ENCODE peak calls at places on chromosomes 13 and 19, in five cellular contexts. H is Peyer's patch, W is breast epithelium, C is right cardiac atrium, J is BJ. R is an unnamed sample.

GRCh38 chr13:110965038-110965754 is 50.3 kb upstream of the ANKRD10 start:
- DNase-seq in H (no peak), C (no peak), W (no peak), J (peak), R (no peak)

GRCh38 chr19:37654118-37654517 is 1.1 kb downstream of the ZFP30 start:
- DNase-seq in H (no peak), J (no peak), W (no peak), C (no peak), R (peak)

GRCh38 chr19:36115453-36116343 is at the start of gene TBCB:
- DNase-seq in J (no peak), H (peak), W (peak), C (peak), R (no peak)

GRCh38 chr13:39815345-39816111 is 160.1 kb downstream of the COG6 start:
- DNase-seq in C (no peak), J (no peak), H (no peak), W (no peak), R (no peak)

GRCh38 chr19:7729831-7730285 is 2.1 kb downstream of the CLEC4G start:
- DNase-seq in H (no peak), J (no peak), W (no peak), C (no peak), R (no peak)

GRCh38 chr19:57648336-57649003 is 15.5 kb downstream of the ZNF211 start:
- DNase-seq in J (no peak), C (no peak), W (no peak), H (no peak), R (peak)

GRCh38 chr19:3389876-3390361 is 23.5 kb downstream of the NFIC start:
- DNase-seq in H (no peak), C (no peak), W (no peak), J (no peak), R (no peak)

GRCh38 chr19:40689339-40690049 is 957 bp downstream of the NUMBL start:
- DNase-seq in J (no peak), C (peak), W (no peak), H (peak), R (peak)

GRCh38 chr19:38527466-38528136 is 90.2 kb downstream of the MAP4K1 start:
- DNase-seq in C (no peak), H (no peak), W (no peak), J (no peak), R (peak)

GRCh38 chr19:8194528-8195275 is 14.5 kb upstream of the CERS4 start:
- DNase-seq in C (peak), J (no peak), H (peak), W (no peak), R (peak)

GRCh38 chr19:55441692-55442321 is 1.3 kb downstream of the SHISA7 start:
- DNase-seq in J (no peak), H (no peak), C (peak), W (no peak), R (no peak)

GRCh38 chr19:3656073-3656746 is 29.6 kb upstream of the CACTIN start:
- DNase-seq in C (peak), W (no peak), H (no peak), J (no peak), R (no peak)

GRCh38 chr13:94703721-94704314 is 8.5 kb downstream of the SOX21 start:
- DNase-seq in C (no peak), H (no peak), W (no peak), J (no peak), R (no peak)

GRCh38 chr13:85652536-85652935 is 146.7 kb downstream of the SLITRK6 start:
- DNase-seq in W (no peak), H (no peak), J (no peak), C (no peak), R (no peak)

GRCh38 chr19:33683881-33684549 is 62.3 kb downstream of the CHST8 start:
- DNase-seq in J (no peak), H (no peak), W (peak), C (no peak), R (no peak)

GRCh38 chr19:3620145-3620816 is 6.3 kb downstream of the CACTIN start:
- DNase-seq in J (no peak), W (no peak), H (no peak), C (peak), R (no peak)

GRCh38 chr13:50243926-50244325 is 228.7 kb downstream of the KCNRG start:
- DNase-seq in W (no peak), H (no peak), C (no peak), J (no peak), R (no peak)

GRCh38 chr19:40806385-40807146 is 7.6 kb downstream of the EGLN2 start:
- DNase-seq in H (peak), W (peak), J (peak), C (peak), R (peak)

GRCh38 chr19:29329460-29330134 is 116.6 kb upstream of the UQCRFS1 start:
- DNase-seq in J (no peak), H (no peak), W (no peak), C (no peak), R (peak)

GRCh38 chr13:101785858-101786257 is 333.4 kb downstream of the ITGBL1 start:
- DNase-seq in J (no peak), W (no peak), C (no peak), H (no peak), R (peak)

GRCh38 chr19:29308977-29309520 is 96.1 kb upstream of the UQCRFS1 start:
- DNase-seq in C (no peak), W (no peak), H (no peak), J (no peak), R (no peak)

GRCh38 chr19:5515737-5516136 is 52.0 kb downstream of the TINCR start:
- DNase-seq in W (no peak), H (no peak), C (no peak), J (no peak), R (no peak)

GRCh38 chr13:99905814-99906213 is 65.8 kb downstream of the ZIC5 start:
- DNase-seq in W (no peak), J (no peak), H (no peak), C (no peak), R (no peak)

GRCh38 chr19:57978586-57979289 is 4.4 kb upstream of the C19orf18 start:
- DNase-seq in H (no peak), C (no peak), J (no peak), W (no peak), R (no peak)

GRCh38 chr19:2478324-2478755 is 2.4 kb downstream of the GADD45B start:
- DNase-seq in W (peak), J (no peak), H (peak), C (peak), R (no peak)

GRCh38 chr19:5205388-5205787 is 135.2 kb downstream of the PTPRS start:
- DNase-seq in H (no peak), J (no peak), C (no peak), W (no peak), R (no peak)

GRCh38 chr19:33398361-33399060 is 25.0 kb downstream of the CEBPG start:
- DNase-seq in W (peak), J (no peak), C (peak), H (peak), R (no peak)

GRCh38 chr13:23428183-23428528 is 5.3 kb downstream of the SACS start:
- DNase-seq in H (no peak), J (no peak), C (no peak), W (no peak), R (no peak)

GRCh38 chr13:93226623-93227279 is at the start of gene GPC6:
- DNase-seq in J (no peak), W (no peak), C (peak), H (no peak), R (no peak)

GRCh38 chr19:33447336-33448158 is 74.0 kb downstream of the CEBPG start:
- DNase-seq in H (no peak), J (no peak), W (peak), C (peak), R (no peak)

GRCh38 chr19:13051581-13052165 is 51.0 kb downstream of the LYL1 start:
- DNase-seq in H (peak), C (peak), W (peak), J (no peak), R (peak)

GRCh38 chr19:3844596-3844995 is 24.2 kb downstream of the ZFR2 start:
- DNase-seq in W (no peak), H (no peak), C (no peak), J (no peak), R (no peak)

GRCh38 chr19:22517496-22518411 is 95.6 kb upstream of the ZNF98 start:
- DNase-seq in J (no peak), H (no peak), C (peak), W (no peak), R (no peak)

GRCh38 chr13:50893211-50893852 is 16.3 kb upstream of the RNASEH2B start:
- DNase-seq in J (no peak), C (no peak), H (no peak), W (no peak), R (peak)

GRCh38 chr19:58351996-58352755 is 1.1 kb downstream of the A1BG start:
- DNase-seq in W (no peak), J (no peak), C (peak), H (no peak), R (no peak)

GRCh38 chr19:8367327-8368001 is 3.5 kb downstream of the ANGPTL4 start:
- DNase-seq in H (peak), W (peak), J (peak), C (peak), R (no peak)

GRCh38 chr19:42224940-42225717 is 5.0 kb downstream of the ZNF526 start:
- DNase-seq in W (no peak), C (no peak), H (no peak), J (no peak), R (no peak)

GRCh38 chr13:23087884-23088283 is 92.9 kb upstream of the SGCG start:
- DNase-seq in C (no peak), W (no peak), H (no peak), J (no peak), R (peak)

GRCh38 chr13:54836273-54836672 is 1807.7 kb downstream of the OLFM4 start:
- DNase-seq in W (no peak), C (no peak), H (no peak), J (no peak), R (no peak)

GRCh38 chr19:12015015-12015752 is 20.3 kb downstream of the ZNF433 start:
- DNase-seq in J (no peak), H (no peak), C (no peak), W (no peak), R (no peak)

DNA sequence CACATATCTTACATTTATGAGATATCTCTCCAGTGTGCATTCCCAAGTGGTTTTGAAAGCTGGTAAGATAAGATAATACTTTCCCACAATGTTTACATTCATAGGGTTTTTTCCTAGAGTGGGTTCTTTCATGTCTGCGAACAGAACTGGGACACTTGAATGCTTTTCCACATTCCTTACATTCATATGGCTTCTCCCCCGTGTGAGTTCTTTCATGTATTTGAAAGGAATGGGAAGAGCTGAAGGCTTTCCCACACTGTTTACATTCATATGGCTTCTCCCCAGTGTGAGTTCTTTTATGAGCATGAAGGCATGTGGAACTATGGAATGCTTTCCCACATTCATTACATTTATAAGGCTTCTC is 19.7 kb downstream of the ZNF433 start:
- DNase-seq in W (no peak), C (no peak), H (no peak), J (no peak), R (no peak)
- H3K4me3 ChIP-seq in W (no peak), C (no peak), H (no peak), J (no peak), R (no peak)

GRCh38 chr13:34129422-34129821 is 311.5 kb downstream of the RFC3 start:
- DNase-seq in C (no peak), W (no peak), H (no peak), J (peak), R (no peak)
- H3K4me3 ChIP-seq in C (no peak), W (no peak), H (no peak), J (no peak), R (no peak)

GRCh38 chr13:75872970-75873369 is 236.8 kb downstream of the LMO7 start:
- DNase-seq in C (no peak), J (no peak), W (no peak), H (no peak), R (no peak)

GRCh38 chr13:75867718-75868117 is 231.6 kb downstream of the LMO7 start:
- DNase-seq in C (no peak), J (no peak), W (no peak), H (no peak), R (no peak)

GRCh38 chr13:75870397-75870801 is 234.3 kb downstream of the LMO7 start:
- DNase-seq in C (no peak), H (no peak), W (no peak), J (no peak), R (no peak)

GRCh38 chr13:75871059-75871458 is 234.9 kb downstream of the LMO7 start:
- DNase-seq in W (no peak), H (no peak), C (no peak), J (no peak), R (no peak)

GRCh38 chr13:75869981-75870380 is 233.9 kb downstream of the LMO7 start:
- DNase-seq in H (no peak), W (no peak), J (no peak), C (no peak), R (no peak)
- H3K4me3 ChIP-seq in H (no peak), W (peak), J (no peak), C (no peak), R (no peak)

GRCh38 chr13:40981949-40982348 is 37.2 kb downstream of the ELF1 start:
- DNase-seq in C (no peak), W (no peak), H (no peak), J (no peak), R (no peak)
- H3K4me3 ChIP-seq in C (peak), W (peak), H (peak), J (no peak), R (peak)

GRCh38 chr13:73894995-73895571 is 239.1 kb downstream of the KLF12 start:
- DNase-seq in H (no peak), W (no peak), J (no peak), C (no peak), R (no peak)
- H3K4me3 ChIP-seq in H (no peak), W (no peak), J (no peak), C (no peak), R (no peak)

GRCh38 chr19:34773555-34773864 is 495 bp upstream of the ZNF599 start:
- DNase-seq in J (no peak), H (no peak), W (no peak), C (no peak), R (no peak)
- H3K4me3 ChIP-seq in J (peak), H (peak), W (peak), C (peak), R (peak)

DNA sequence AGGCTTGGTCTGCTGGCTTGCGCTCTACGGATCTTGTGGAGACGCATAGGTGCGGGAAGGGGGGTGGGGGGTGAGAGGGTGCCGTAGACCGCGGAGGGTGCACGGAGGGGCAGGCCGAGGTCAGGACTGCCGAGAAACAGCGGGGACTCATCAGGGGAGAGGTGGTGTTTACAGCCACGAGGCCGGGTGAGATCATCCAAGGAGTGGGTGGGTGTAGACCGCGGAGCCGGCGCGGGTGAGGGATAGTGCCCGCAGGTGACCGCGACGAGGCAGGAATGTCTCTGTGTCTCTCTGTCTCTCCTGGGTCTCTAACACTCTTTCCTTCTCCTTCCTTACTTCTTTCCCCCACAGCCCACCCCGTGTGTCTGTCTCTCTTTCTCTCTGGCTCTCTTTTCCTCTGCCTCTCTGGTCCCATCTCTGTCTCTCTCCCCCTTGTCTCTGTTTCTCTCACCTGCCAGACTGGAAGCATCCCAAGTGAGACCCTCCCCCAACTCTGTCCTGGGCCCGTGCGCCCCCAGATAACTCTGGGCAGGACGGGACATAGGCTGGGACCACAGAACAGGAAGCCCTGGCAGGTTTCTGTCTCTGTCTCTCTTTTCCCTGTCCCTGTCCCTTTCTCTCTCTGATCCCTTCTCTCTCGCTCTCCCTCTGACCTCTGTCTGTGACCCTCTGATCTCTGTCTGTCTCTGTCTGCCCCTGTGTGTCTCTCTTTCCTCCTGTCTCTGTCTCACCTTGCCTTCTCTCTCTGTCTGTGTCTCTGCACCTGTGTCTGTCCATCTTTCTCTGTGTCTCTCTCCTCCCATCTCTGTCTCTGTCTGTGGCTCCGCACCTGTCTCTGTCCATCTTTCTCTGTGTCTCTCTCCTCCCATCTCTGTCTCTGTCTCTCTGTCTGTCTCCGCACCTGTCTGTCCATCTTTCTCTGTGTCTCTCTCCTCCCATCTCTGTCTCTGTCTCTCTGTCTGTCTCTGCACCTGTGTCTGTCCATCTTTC is 1.8 kb upstream of the KLK4 start:
- DNase-seq in J (no peak), C (no peak), W (no peak), H (no peak), R (no peak)
- H3K4me3 ChIP-seq in J (no peak), C (no peak), W (no peak), H (no peak), R (no peak)

GRCh38 chr19:15245370-15246197 is 13.3 kb upstream of the EPHX3 start:
- DNase-seq in W (no peak), J (no peak), C (no peak), H (no peak), R (no peak)
- H3K4me3 ChIP-seq in W (no peak), J (no peak), C (no peak), H (no peak), R (no peak)

DNA sequence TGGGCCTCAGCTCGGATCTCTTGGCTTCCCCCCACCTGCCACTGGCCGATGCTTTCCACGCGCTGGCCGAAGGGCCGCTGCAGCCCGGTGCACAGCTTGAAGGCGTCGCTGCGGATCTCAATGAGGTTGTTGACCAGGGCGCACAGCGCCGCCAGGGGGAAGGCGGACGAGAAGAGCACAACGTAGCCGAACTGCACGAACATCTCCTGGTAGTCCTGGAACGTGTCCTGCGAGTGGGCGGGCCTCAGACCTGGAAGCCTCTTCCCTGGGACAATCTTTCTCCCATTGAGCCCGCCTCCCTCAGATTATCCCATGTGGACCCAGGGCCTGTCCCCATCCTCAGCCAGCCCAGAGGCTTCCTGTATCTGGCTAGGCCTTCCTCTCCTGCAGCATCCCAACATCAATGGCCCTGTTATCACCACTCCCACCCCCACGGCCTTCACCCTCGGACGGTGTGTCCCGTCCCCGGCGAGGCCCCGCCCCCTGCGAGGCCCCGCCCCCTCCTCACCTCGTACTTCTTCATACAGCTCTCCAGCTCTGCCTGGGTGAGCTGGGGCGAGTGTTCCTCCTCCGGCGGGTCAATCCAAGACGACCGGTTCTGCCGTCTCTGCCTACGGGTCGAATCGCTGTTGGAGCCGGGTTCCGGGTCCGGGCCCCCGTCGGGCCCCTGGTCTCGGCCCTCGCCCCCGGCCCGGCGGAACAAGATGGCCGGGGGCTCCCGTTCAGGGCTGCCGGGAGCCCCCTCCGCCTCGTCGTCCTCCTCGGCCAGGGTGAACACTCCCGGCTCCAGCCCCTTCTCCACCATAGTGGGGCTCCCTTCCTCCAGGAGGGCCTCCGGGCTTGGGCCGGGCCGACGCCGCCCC is 6.8 kb downstream of the ANO8 start:
- DNase-seq in J (no peak), C (peak), H (peak), W (peak), R (no peak)
- H3K4me3 ChIP-seq in J (no peak), C (peak), H (peak), W (peak), R (peak)